ENCODE peak calls at places on chromosomes 12 and 14, in five cellular contexts. J is H54, N is MV-4-11, F is HT1080, D is Kasumi-1. C is an unnamed sample.
A peak's percentile ranks its signal among the peaks of the same experiment; 100 is the strongest.

GRCh38 chr12:23585782-23586163 is 363.7 kb downstream of the SOX5 start:
- DNase-seq in D (no peak), J (no peak), N (no peak), F (no peak), C (no peak)

GRCh38 chr14:104678346-104678745 is 11.1 kb upstream of the INF2 start:
- DNase-seq in N (no peak), D (peak; percentile 59), F (no peak), J (no peak), C (peak; percentile 86)

GRCh38 chr14:99677231-99677891 is 6.7 kb upstream of the CYP46A1 start:
- DNase-seq in N (no peak), J (no peak), D (no peak), F (peak; percentile 51), C (no peak)

GRCh38 chr12:108468149-108468968 is 46.7 kb upstream of the FICD start:
- DNase-seq in J (peak; percentile 17), F (no peak), D (peak; percentile 56), N (peak; percentile 20), C (peak; percentile 13)

GRCh38 chr14:49463146-49463545 is 123.0 kb downstream of the RPS29 start:
- DNase-seq in N (no peak), D (no peak), J (no peak), F (no peak), C (no peak)

GRCh38 chr12:61993734-61994345 is 266.4 kb upstream of the USP15 start:
- DNase-seq in N (peak; percentile 62), F (peak; percentile 52), J (no peak), D (peak; percentile 90), C (peak; percentile 45)

GRCh38 chr12:4535871-4536270 is 2.8 kb upstream of the RAD51AP1 start:
- DNase-seq in N (no peak), D (no peak), F (no peak), J (no peak), C (no peak)

GRCh38 chr12:45944771-45945170 is 45.6 kb downstream of the SCAF11 start:
- DNase-seq in N (no peak), J (no peak), D (no peak), F (no peak), C (no peak)

GRCh38 chr12:64461634-64462414 is 9.9 kb downstream of the TBK1 start:
- DNase-seq in N (no peak), J (no peak), D (no peak), F (peak; percentile 49), C (no peak)

GRCh38 chr12:2739832-2740641 is 54.7 kb upstream of the FKBP4 start:
- DNase-seq in J (no peak), N (no peak), F (peak; percentile 17), D (no peak), C (peak; percentile 44)

GRCh38 chr12:27104546-27104945 is 22.2 kb upstream of the C12orf71 start:
- DNase-seq in N (no peak), J (no peak), F (no peak), D (no peak), C (no peak)

GRCh38 chr14:71583246-71583645 is 349.0 kb upstream of the RGS6 start:
- DNase-seq in F (no peak), J (no peak), N (peak; percentile 61), D (peak; percentile 29), C (no peak)

GRCh38 chr12:132020292-132020691 is 70.5 kb downstream of the EP400 start:
- DNase-seq in D (no peak), F (no peak), N (no peak), J (no peak), C (no peak)

GRCh38 chr12:21509768-21510167 is 8.2 kb downstream of the GOLT1B start:
- DNase-seq in F (no peak), J (no peak), N (peak; percentile 10), D (no peak), C (no peak)

GRCh38 chr14:45135181-45135580 is 549 bp upstream of the FANCM start:
- DNase-seq in N (no peak), J (no peak), D (peak; percentile 55), F (peak; percentile 1), C (no peak)

GRCh38 chr12:1594045-1594294 is 411 bp downstream of the FBXL14 start:
- DNase-seq in D (no peak), N (peak; percentile 28), F (peak; percentile 48), J (no peak), C (peak; percentile 67)

GRCh38 chr14:39368261-39368959 is 63.8 kb downstream of the FBXO33 start:
- DNase-seq in N (peak; percentile 31), F (peak; percentile 51), D (peak; percentile 75), J (peak; percentile 13), C (peak; percentile 74)

GRCh38 chr12:127654383-127654985 is 612.5 kb upstream of the TMEM132C start:
- DNase-seq in D (no peak), F (no peak), J (no peak), N (no peak), C (no peak)

GRCh38 chr14:76698631-76699030 is 62.6 kb upstream of the VASH1 start:
- DNase-seq in J (no peak), N (peak; percentile 69), D (peak; percentile 32), F (no peak), C (no peak)

GRCh38 chr14:102317564-102318248 is 1.8 kb upstream of the ZNF839 start:
- DNase-seq in J (no peak), N (peak; percentile 78), D (peak; percentile 90), F (no peak), C (peak; percentile 76)

GRCh38 chr14:96797943-96798349 is 764 bp downstream of the VRK1 start:
- DNase-seq in D (peak; percentile 53), J (no peak), N (peak; percentile 51), F (peak; percentile 23), C (no peak)

GRCh38 chr14:72786377-72787350 is 107.2 kb downstream of the DPF3 start:
- DNase-seq in J (no peak), F (no peak), N (no peak), D (no peak), C (no peak)

GRCh38 chr12:53324113-53324778 is 2.8 kb upstream of the AAAS start:
- DNase-seq in D (peak; percentile 69), J (no peak), N (peak; percentile 55), F (no peak), C (no peak)

GRCh38 chr12:120394483-120395367 is 25.8 kb upstream of the MSI1 start:
- DNase-seq in F (no peak), J (no peak), D (no peak), N (no peak), C (no peak)

GRCh38 chr14:80850197-80850814 is 91.2 kb downstream of the CEP128 start:
- DNase-seq in N (peak; percentile 13), F (peak; percentile 3), J (no peak), D (peak; percentile 40), C (no peak)

GRCh38 chr14:56686416-56686815 is 106.8 kb downstream of the TMEM260 start:
- DNase-seq in F (no peak), J (no peak), N (no peak), D (no peak), C (peak; percentile 62)

C was measured in SJCRH30.